ENCODE peak calls at places on chromosomes 6 and 20, in four cellular contexts. C, Q, R and Z are unnamed samples.

GRCh38 chr6:155287762-155288161 is 23.9 kb downstream of the CLDN20 start:
- DNase-seq in C (no peak), Q (no peak), R (no peak), Z (no peak)

GRCh38 chr6:131949909-131950766 is 1.0 kb downstream of the CCN2 start:
- DNase-seq in C (peak), Q (peak), R (peak), Z (no peak)

GRCh38 chr6:136244061-136244616 is 6.0 kb downstream of the MTFR2 start:
- DNase-seq in C (no peak), Q (no peak), R (no peak), Z (no peak)

GRCh38 chr6:154615483-154616025 is 105.1 kb upstream of the CNKSR3 start:
- DNase-seq in C (no peak), Q (peak), R (no peak), Z (peak)

GRCh38 chr20:16062661-16063591 is 510.3 kb downstream of the KIF16B start:
- DNase-seq in C (no peak), Q (no peak), R (no peak), Z (no peak)

GRCh38 chr20:1331801-1332453 is 3.0 kb upstream of the SDCBP2 start:
- DNase-seq in C (no peak), Q (no peak), R (no peak), Z (no peak)

GRCh38 chr6:130885392-130886192 is 58.4 kb downstream of the SMLR1 start:
- DNase-seq in C (peak), Q (peak), R (peak), Z (no peak)

GRCh38 chr6:166143011-166143410 is 24.6 kb downstream of the TBXT start:
- DNase-seq in C (no peak), Q (no peak), R (peak), Z (no peak)

GRCh38 chr6:54916858-54917257 is 70.3 kb downstream of the FAM83B start:
- DNase-seq in C (no peak), Q (no peak), R (peak), Z (no peak)

GRCh38 chr6:3961581-3962225 is 112.5 kb downstream of the FAM50B start:
- DNase-seq in C (no peak), Q (no peak), R (no peak), Z (no peak)

GRCh38 chr6:63410435-63411426 is 90.9 kb upstream of the LGSN start:
- DNase-seq in C (no peak), Q (no peak), R (no peak), Z (no peak)

GRCh38 chr6:57173886-57174510 is 1.9 kb downstream of the BAG2 start:
- DNase-seq in C (no peak), Q (peak), R (peak), Z (peak)

GRCh38 chr20:47684306-47685080 is 100.8 kb downstream of the SULF2 start:
- DNase-seq in C (no peak), Q (no peak), R (no peak), Z (no peak)

GRCh38 chr6:3193102-3193837 is 34.2 kb downstream of the TUBB2B start:
- DNase-seq in C (no peak), Q (no peak), R (no peak), Z (no peak)

GRCh38 chr6:73644030-73644429 is 9.8 kb downstream of the SLC17A5 start:
- DNase-seq in C (no peak), Q (no peak), R (no peak), Z (no peak)

GRCh38 chr6:125267806-125268523 is 33.8 kb downstream of the HDDC2 start:
- DNase-seq in C (no peak), Q (no peak), R (no peak), Z (no peak)

GRCh38 chr20:36018208-36018988 is 50.0 kb downstream of the CNBD2 start:
- DNase-seq in C (no peak), Q (no peak), R (no peak), Z (no peak)

GRCh38 chr6:73460044-73460443 is 1.5 kb upstream of the MTO1 start:
- DNase-seq in C (no peak), Q (no peak), R (no peak), Z (no peak)

GRCh38 chr6:169807219-169807618 is 55.8 kb downstream of the ERMARD start:
- DNase-seq in C (no peak), Q (no peak), R (no peak), Z (no peak)

GRCh38 chr6:43798688-43799444 is 28.9 kb downstream of the VEGFA start:
- DNase-seq in C (peak), Q (peak), R (peak), Z (peak)

GRCh38 chr6:3287976-3288707 is 29.4 kb downstream of the PSMG4 start:
- DNase-seq in C (no peak), Q (no peak), R (no peak), Z (no peak)

GRCh38 chr6:13794184-13794583 is 20.2 kb downstream of the MCUR1 start:
- DNase-seq in C (no peak), Q (peak), R (no peak), Z (no peak)

GRCh38 chr20:32278199-32278643 is 770 bp downstream of the KIF3B start:
- DNase-seq in C (no peak), Q (no peak), R (no peak), Z (no peak)

GRCh38 chr20:11459090-11459877 is 458.4 kb upstream of the BTBD3 start:
- DNase-seq in C (peak), Q (no peak), R (no peak), Z (no peak)

GRCh38 chr6:89360415-89360999 is 8.0 kb upstream of the UBE2J1 start:
- DNase-seq in C (no peak), Q (no peak), R (peak), Z (no peak)

GRCh38 chr20:725491-725890 is 42.8 kb downstream of the SLC52A3 start:
- DNase-seq in C (no peak), Q (no peak), R (no peak), Z (no peak)

GRCh38 chr6:46612645-46613044 is 40.0 kb downstream of the CYP39A1 start:
- DNase-seq in C (no peak), Q (peak), R (no peak), Z (no peak)

GRCh38 chr6:169452117-169452868 is 198.6 kb upstream of the THBS2 start:
- DNase-seq in C (no peak), Q (peak), R (peak), Z (peak)

GRCh38 chr6:97282726-97283617 is at the start of gene MMS22L:
- DNase-seq in C (peak), Q (peak), R (peak), Z (peak)

GRCh38 chr6:166087848-166088247 is 79.8 kb downstream of the TBXT start:
- DNase-seq in C (no peak), Q (no peak), R (no peak), Z (no peak)

GRCh38 chr20:584375-585301 is 25.5 kb downstream of the TCF15 start:
- DNase-seq in C (no peak), Q (no peak), R (no peak), Z (peak)

GRCh38 chr6:65531545-65531944 is 175.5 kb downstream of the EYS start:
- DNase-seq in C (no peak), Q (no peak), R (no peak), Z (no peak)